ENCODE peak calls at places on chromosomes 12 and 14, in seven cellular contexts. Z, O, K, N, Q, A and G are unnamed samples.

GRCh38 chr14:95830386-95830785 is 46.2 kb upstream of the TUNAR start:
- DNase-seq in A (no peak), O (no peak), Q (no peak), Z (no peak), N (no peak), K (no peak), G (no peak)

GRCh38 chr14:80653951-80654350 is 287.6 kb downstream of the CEP128 start:
- DNase-seq in Q (no peak), O (no peak), Z (no peak), K (no peak), N (no peak), A (no peak), G (no peak)

GRCh38 chr14:25042362-25043299 is 7.3 kb downstream of the STXBP6 start:
- DNase-seq in N (peak; percentile 79), O (no peak), Q (no peak), Z (no peak), K (no peak), A (no peak), G (no peak)

GRCh38 chr14:56216631-56217379 is 98.6 kb downstream of the PELI2 start:
- DNase-seq in N (peak; percentile 38), O (no peak), A (peak; percentile 44), K (no peak), Q (peak; percentile 29), Z (peak; percentile 48), G (no peak)

GRCh38 chr14:24372701-24373416 is 4.9 kb downstream of the NFATC4 start:
- DNase-seq in Z (peak; percentile 43), K (no peak), N (no peak), O (no peak), A (no peak), Q (peak; percentile 39), G (no peak)

GRCh38 chr12:1256991-1257390 is 266.0 kb downstream of the ERC1 start:
- DNase-seq in K (no peak), O (no peak), Q (no peak), N (no peak), A (no peak), Z (no peak), G (no peak)

GRCh38 chr12:98388126-98388525 is 127.3 kb upstream of the TMPO start:
- DNase-seq in K (no peak), A (no peak), O (no peak), Z (no peak), N (no peak), Q (no peak), G (no peak)

GRCh38 chr14:64114166-64114565 is 180.0 kb downstream of the ESR2 start:
- DNase-seq in Q (no peak), N (peak; percentile 61), K (no peak), Z (peak; percentile 53), A (no peak), O (no peak), G (peak; percentile 79)

GRCh38 chr14:99968156-99968920 is 96.9 kb upstream of the EVL start:
- DNase-seq in K (no peak), O (peak; percentile 77), Q (peak; percentile 38), A (peak; percentile 46), Z (no peak), N (no peak), G (no peak)

GRCh38 chr12:93804392-93805179 is 127.4 kb downstream of the CRADD start:
- DNase-seq in A (no peak), N (no peak), Q (no peak), K (no peak), Z (no peak), O (no peak), G (no peak)

GRCh38 chr14:106564058-106564643 is 1037.8 kb downstream of the TMEM121 start:
- DNase-seq in A (no peak), K (peak; percentile 36), Q (no peak), Z (no peak), N (no peak), O (no peak), G (no peak)

GRCh38 chr12:56593909-56594621 is 36.1 kb downstream of the BAZ2A start:
- DNase-seq in A (peak; percentile 57), Z (peak; percentile 39), O (peak; percentile 55), Q (peak; percentile 32), K (peak; percentile 54), N (peak; percentile 80), G (no peak)

GRCh38 chr12:10310926-10311705 is 3.4 kb downstream of the KLRD1 start:
- DNase-seq in N (no peak), K (no peak), Z (no peak), O (no peak), Q (no peak), A (no peak), G (no peak)

DNA sequence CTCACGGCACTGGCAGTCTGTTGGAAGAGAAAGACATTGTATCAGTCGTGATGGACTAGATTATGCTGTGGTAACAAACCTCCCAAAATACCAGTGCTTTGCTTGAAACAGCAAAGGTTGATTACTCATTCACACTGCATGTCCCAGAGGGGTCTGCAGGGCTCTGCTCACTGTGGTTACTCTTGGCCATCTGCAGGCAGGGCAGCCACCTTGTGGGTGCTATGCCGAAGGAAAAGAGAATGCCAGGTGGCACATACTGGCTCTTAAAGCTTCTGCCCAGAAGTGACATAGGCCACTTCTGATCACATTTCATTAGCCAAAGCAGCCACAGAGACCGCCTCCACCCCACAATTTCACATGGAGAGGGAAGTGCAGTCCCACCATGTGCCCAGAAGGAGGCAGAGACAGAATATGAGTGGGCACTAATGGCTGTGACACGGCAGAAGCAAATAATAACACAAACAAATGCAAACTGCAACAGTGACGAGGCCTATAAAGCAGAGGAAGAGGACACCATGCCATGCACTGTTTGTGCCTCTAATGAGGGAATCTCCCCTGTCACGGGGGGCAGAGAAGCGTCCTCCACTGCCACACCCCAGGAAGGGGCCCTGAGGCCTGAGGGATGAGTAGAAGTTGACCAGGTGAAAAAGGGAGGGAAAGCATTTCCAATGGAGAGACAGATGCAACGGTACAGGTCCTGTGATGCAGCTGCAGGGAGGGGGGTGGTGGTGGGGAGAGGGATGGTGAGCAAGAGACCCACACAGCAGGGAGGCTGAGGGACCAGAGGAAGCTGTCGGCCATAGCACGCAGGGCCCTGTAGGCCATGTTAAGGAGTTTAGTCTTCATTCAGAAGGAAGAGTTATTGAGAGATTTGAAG is 51.7 kb upstream of the KICS2 start:
- DNase-seq in Z (no peak), A (no peak), K (no peak), N (peak; percentile 15), O (no peak), Q (no peak), G (no peak)
- TF ChIP-seq CTCF in Z (peak; percentile 34), A (no peak), K (no peak), N (peak; percentile 27), O (peak; percentile 39), Q (no peak), G (no peak)

DNA sequence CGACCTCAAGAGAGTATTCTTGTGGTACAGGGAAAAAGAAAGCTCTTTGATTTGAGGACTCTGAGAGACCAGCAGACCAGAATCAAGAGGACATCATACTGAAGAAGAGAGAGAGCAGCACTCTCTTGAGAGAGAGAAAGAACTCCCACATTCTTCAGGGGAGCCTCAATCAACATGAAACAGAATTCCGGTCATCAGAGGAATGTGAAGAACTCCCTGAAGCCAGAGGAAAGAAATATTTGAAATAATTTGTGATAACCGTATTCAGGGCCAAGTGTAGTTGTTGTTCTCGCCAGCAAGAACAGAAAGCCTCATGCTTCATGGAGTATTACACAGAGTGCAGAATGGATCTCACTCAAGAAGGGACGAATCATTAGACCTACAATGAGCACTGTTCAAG is 363.8 kb upstream of the TMEM132C start:
- DNase-seq in O (no peak), Q (no peak), Z (no peak), K (no peak), N (no peak), A (no peak), G (no peak)
- H3K4me3 ChIP-seq in O (no peak overlapping the region), Q (no peak overlapping the region), Z (no peak overlapping the region), K (no peak overlapping the region), N (no peak overlapping the region), A (no peak overlapping the region), G (no peak overlapping the region)

GRCh38 chr14:100982764-100983163 is 79.2 kb upstream of the RTL1 start:
- DNase-seq in K (no peak), O (no peak), Q (no peak), Z (no peak), N (no peak), A (no peak), G (no peak)

GRCh38 chr14:100981808-100982207 is 78.3 kb upstream of the RTL1 start:
- DNase-seq in O (no peak), N (no peak), A (no peak), Z (no peak), K (no peak), Q (no peak), G (no peak)

GRCh38 chr14:100982356-100982755 is 78.8 kb upstream of the RTL1 start:
- DNase-seq in A (no peak), N (no peak), Z (no peak), Q (no peak), K (no peak), O (no peak), G (no peak)

GRCh38 chr14:100980823-100981222 is 77.3 kb upstream of the RTL1 start:
- DNase-seq in A (no peak), Q (no peak), N (no peak), Z (no peak), O (no peak), K (no peak), G (no peak)

GRCh38 chr14:100983710-100984109 is 80.2 kb upstream of the RTL1 start:
- DNase-seq in Q (no peak), O (no peak), A (no peak), N (no peak), Z (no peak), K (no peak), G (no peak)
- H3K27ac ChIP-seq in Q (no peak overlapping the region), O (no peak overlapping the region), A (no peak overlapping the region), N (no peak overlapping the region), Z (no peak overlapping the region), K (no peak overlapping the region), G (no peak overlapping the region)

GRCh38 chr12:81274619-81275018 is 196.7 kb downstream of the ACSS3 start:
- DNase-seq in N (no peak), Q (no peak), A (no peak), Z (no peak), K (no peak), O (no peak), G (no peak)
- TF ChIP-seq CTCF in N (no peak), Q (no peak), A (no peak), Z (no peak), K (no peak), O (no peak), G (no peak)

DNA sequence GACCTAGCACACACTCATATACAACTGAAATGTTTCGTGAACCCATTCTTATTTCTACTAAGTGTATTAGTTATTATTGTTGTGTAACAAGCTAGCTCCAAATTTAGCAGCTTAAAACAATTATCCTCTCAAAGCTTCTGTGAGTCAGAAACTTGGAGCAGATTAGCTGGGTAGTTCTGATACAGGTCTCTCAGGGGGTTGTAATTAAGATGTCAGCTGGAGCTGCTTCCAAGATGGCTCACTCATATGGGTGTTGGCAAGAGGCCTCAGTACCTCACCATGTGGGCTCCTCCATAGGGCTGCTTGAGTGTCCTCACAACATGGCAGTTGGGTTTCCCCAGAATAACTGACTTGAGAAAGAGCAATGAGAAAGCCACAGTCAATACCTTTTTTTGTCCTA is 9.8 kb downstream of the GPR135 start:
- DNase-seq in A (no peak), N (no peak), Z (no peak), Q (no peak), O (no peak), K (no peak), G (no peak)
- H3K4me3 ChIP-seq in A (no peak overlapping the region), N (no peak overlapping the region), Z (no peak overlapping the region), Q (no peak overlapping the region), O (no peak overlapping the region), K (no peak overlapping the region), G (no peak overlapping the region)

DNA sequence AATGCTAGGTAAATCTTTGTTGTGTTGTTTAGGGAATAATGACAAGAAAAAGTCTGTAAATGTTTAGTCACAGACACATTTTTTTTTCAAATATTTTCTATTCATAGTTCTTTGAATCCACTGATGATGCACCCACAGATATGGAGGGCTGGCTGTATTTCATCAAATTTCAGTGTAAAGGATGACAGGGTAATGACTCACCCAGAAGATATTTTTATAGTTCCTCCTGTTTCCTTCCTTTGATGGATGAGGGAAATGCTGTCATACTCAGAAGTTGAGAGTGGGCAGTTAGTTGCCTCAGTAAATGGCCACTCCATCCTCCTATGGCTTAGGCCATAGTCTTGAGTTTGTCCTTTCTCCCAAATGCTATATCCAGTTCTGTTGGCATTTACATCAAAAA is 76.9 kb upstream of the REP15 start:
- DNase-seq in Q (no peak), N (peak; percentile 38), K (no peak), Z (no peak), A (no peak), O (peak; percentile 8), G (no peak)
- H3K27ac ChIP-seq in Q (no peak overlapping the region), N (peak overlapping the region; percentile 68), K (no peak overlapping the region), Z (no peak overlapping the region), A (no peak overlapping the region), O (no peak overlapping the region), G (peak overlapping the region; percentile 29)